ENCODE peak calls at places on chromosomes 13 and 19, in eight cellular contexts. L is small intestine, S is PC-3, B is adipocyte, C is body of pancreas, Z is thoracic aorta, Q is cardiac muscle cell, W is ascending aorta. I is an unnamed sample. For H3K9me3 and H3K4me1, the result is how much of the 10 kb centered on the place peaks cover.

GRCh38 chr13:52707375-52707774 is 32.2 kb downstream of the CNMD start:
- DNase-seq in L (no peak), S (no peak), B (no peak), C (no peak), Z (no peak), Q (no peak), W (no peak), I (no peak)

GRCh38 chr19:45147835-45148676 is 12.7 kb downstream of the NKPD1 start:
- DNase-seq in L (no peak), S (no peak), B (no peak), C (no peak), Z (no peak), Q (no peak), W (no peak), I (no peak)

GRCh38 chr13:114113961-114114360 is 18.5 kb downstream of the RASA3 start:
- DNase-seq in L (no peak), S (no peak), B (no peak), C (no peak), Z (no peak), Q (no peak), W (no peak), I (no peak)

GRCh38 chr13:94987869-94988268 is 275.5 kb upstream of the SOX21 start:
- DNase-seq in L (no peak), S (peak), B (no peak), C (no peak), Z (no peak), Q (no peak), W (no peak), I (no peak)

GRCh38 chr19:12665281-12665573 is 1.3 kb downstream of the MAN2B1 start:
- DNase-seq in L (no peak), S (no peak), B (no peak), C (peak), Z (no peak), Q (no peak), W (peak), I (peak)

GRCh38 chr13:31905896-31906295 is 125.7 kb upstream of the FRY start:
- DNase-seq in L (no peak), S (no peak), B (no peak), C (no peak), Z (no peak), Q (no peak), W (no peak), I (no peak)

GRCh38 chr13:47215741-47216140 is 318.9 kb upstream of the HTR2A start:
- DNase-seq in L (no peak), S (peak), B (peak), C (no peak), Z (no peak), Q (no peak), W (no peak), I (no peak)

GRCh38 chr13:107545946-107546502 is 669.3 kb downstream of the LIG4 start:
- DNase-seq in L (peak), S (no peak), B (no peak), C (no peak), Z (no peak), Q (peak), W (no peak), I (no peak)

GRCh38 chr19:33071887-33072286 is 7.2 kb upstream of the RHPN2 start:
- DNase-seq in L (peak), S (peak), B (no peak), C (no peak), Z (no peak), Q (no peak), W (no peak), I (no peak)

GRCh38 chr13:80556291-80556690 is 215.4 kb upstream of the SPRY2 start:
- DNase-seq in L (no peak), S (no peak), B (no peak), C (no peak), Z (no peak), Q (no peak), W (no peak), I (no peak)

GRCh38 chr19:54189020-54189667 is at the start of gene MBOAT7:
- DNase-seq in L (no peak), S (no peak), B (no peak), C (no peak), Z (no peak), Q (no peak), W (no peak), I (no peak)

GRCh38 chr13:30105381-30105780 is 202.0 kb downstream of the KATNAL1 start:
- DNase-seq in L (no peak), S (no peak), B (peak), C (peak), Z (no peak), Q (peak), W (no peak), I (no peak)

GRCh38 chr19:4676955-4677731 is 7.0 kb upstream of the MYDGF start:
- DNase-seq in L (peak), S (peak), B (peak), C (peak), Z (no peak), Q (peak), W (no peak), I (no peak)

GRCh38 chr13:22744688-22745452 is 435.9 kb upstream of the SGCG start:
- DNase-seq in L (no peak), S (no peak), B (no peak), C (no peak), Z (no peak), Q (no peak), W (no peak), I (no peak)

GRCh38 chr13:114142137-114142550 is 9.7 kb upstream of the RASA3 start:
- DNase-seq in L (no peak), S (no peak), B (no peak), C (no peak), Z (no peak), Q (no peak), W (no peak), I (no peak)

GRCh38 chr13:90445179-90445578 is 902.3 kb upstream of the MIR17HG start:
- DNase-seq in L (no peak), S (peak), B (peak), C (peak), Z (no peak), Q (peak), W (no peak), I (no peak)

GRCh38 chr19:14114854-14115253 is 2.7 kb downstream of the PRKACA start:
- DNase-seq in L (peak), S (peak), B (peak), C (peak), Z (no peak), Q (peak), W (no peak), I (peak)

GRCh38 chr19:19319725-19320361 is 466 bp downstream of the SUGP1 start:
- DNase-seq in L (peak), S (no peak), B (peak), C (no peak), Z (no peak), Q (no peak), W (no peak), I (no peak)

GRCh38 chr13:99432637-99433542 is 68.4 kb upstream of the TM9SF2 start:
- DNase-seq in L (peak), S (peak), B (peak), C (peak), Z (no peak), Q (peak), W (peak), I (peak)

GRCh38 chr13:59587971-59588716 is 575.6 kb downstream of the DIAPH3 start:
- DNase-seq in L (no peak), S (no peak), B (no peak), C (no peak), Z (no peak), Q (no peak), W (no peak), I (no peak)

GRCh38 chr19:5455367-5456129 is at the start of gene ZNRF4:
- DNase-seq in L (no peak), S (no peak), B (no peak), C (no peak), Z (no peak), Q (no peak), W (no peak), I (no peak)

GRCh38 chr19:13408889-13409518 is 97.3 kb downstream of the CACNA1A start:
- DNase-seq in L (no peak), S (no peak), B (no peak), C (no peak), Z (no peak), Q (no peak), W (no peak), I (no peak)

DNA sequence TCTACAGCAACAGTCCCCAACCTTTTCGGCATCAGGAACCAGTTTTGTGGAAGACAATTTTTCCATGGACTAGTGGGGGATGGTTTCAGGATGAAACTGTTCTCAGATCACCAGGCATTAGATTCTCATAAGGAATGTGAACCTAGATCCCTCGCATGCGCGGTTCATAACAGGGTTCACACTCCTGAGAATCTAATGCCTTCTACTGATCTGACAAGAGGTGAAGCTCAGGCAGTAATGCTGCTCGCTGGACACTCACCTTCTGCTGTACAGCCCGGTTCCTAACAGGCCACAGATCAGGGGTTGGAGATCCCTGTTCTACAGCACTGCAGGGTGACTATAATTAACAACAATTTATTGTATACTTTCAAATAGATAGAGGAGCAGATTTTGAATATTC is 21.9 kb downstream of the USP12 start:
- DNase-seq in L (no peak), S (no peak), B (no peak), C (no peak), Z (no peak), Q (no peak), W (no peak), I (no peak)
- H3K9me3 ChIP-seq in L (under half), S (under half), B (under half), C (under half), Z (under half), Q (under half), W (under half), I (under half)

DNA sequence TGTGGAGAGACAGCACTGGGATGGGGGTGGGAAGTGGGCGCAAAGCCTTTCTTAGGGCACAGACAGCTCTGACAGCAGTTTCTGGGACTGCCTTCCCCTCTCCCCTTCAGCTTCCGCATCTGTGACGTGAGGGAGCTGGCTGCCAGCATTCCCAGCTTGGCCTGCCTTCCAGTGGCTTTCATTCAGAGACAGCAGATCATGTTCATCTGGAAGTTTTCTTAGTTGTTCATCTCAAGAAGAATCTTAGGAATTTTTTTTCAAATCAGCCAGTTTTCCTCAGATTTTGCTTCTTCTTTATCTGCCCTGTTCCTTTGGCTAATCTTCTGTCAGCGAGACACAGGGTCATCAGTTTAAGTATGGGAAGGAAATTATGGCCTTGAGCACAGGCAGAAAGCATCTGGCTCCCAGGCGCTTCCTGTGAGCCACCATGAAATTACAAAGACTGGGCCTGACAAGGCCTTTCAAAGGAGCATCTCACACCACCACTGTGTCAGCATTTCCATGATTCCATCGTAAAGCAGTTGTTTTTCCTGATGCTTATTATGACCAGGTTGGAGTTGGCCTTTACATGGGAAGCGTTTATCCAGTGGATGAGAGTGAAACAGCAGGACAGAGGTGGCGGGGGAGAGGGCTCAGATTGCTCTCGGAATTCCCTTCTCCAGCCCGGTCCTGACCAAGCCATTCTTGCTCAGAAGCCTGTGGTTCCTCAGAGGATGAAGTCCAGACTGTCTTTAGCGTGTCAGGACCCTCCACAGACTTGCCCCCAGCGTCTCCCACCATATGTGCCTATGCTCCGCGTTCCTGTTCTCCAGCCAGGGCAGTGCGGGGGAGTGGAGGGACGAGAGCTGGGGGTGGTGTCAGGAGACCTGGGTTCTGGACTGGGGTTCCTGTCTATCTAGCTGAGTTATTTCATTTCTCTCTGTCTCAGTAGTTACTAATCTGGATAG is 43.6 kb downstream of the ARHGAP35 start:
- DNase-seq in L (no peak), S (no peak), B (peak), C (peak), Z (no peak), Q (no peak), W (no peak), I (no peak)
- H3K4me1 ChIP-seq in L (under half), S (under half), B (half or more), C (under half), Z (half or more), Q (under half), W (under half), I (under half)

DNA sequence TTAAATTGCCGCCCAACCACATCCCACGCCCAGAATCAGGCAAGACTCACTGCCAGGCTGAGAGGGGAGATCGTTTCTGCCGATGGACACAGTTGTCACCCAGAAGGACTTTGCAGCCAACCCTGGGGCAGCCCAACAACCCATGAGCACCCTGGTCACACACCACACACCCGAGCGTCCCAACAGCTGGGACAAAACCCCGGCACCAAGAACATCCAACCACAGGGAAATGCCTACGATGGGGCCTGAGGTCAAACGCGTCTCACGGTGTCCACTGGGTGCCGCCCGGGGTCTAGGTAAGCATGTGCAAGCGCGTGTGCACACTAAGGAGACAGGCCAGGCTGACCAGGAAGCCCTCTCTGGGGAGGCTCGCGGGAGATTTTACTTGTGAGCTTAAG is 13.0 kb downstream of the LMNB2 start:
- DNase-seq in L (no peak), S (no peak), B (no peak), C (no peak), Z (no peak), Q (no peak), W (no peak), I (no peak)
- H3K9me3 ChIP-seq in L (under half), S (under half), B (under half), C (under half), Z (under half), Q (under half), W (under half), I (under half)

DNA sequence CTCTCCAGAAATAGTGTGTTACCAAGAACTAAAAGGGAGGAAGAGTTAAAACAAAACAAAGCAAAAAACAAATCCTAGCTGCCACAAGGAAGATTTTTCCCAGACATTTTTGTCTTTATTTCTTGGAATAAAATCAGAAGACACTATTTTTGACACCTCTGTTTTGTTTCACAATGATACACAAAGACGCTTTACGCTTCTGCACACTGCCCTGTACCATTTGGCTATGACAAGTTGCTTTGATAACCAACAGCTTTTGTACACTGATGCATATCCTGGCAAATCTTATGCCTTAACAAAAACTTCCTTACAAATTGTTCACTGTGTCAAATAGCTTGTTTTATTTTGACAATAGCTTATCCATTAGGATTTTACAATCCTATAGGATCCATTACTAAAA is 103.5 kb upstream of the RAP2A start:
- DNase-seq in L (no peak), S (no peak), B (no peak), C (no peak), Z (no peak), Q (no peak), W (no peak), I (no peak)
- H3K4me1 ChIP-seq in L (under half), S (under half), B (under half), C (under half), Z (under half), Q (under half), W (under half), I (under half)

GRCh38 chr13:105341256-105341655 is 1194.2 kb downstream of the EFNB2 start:
- DNase-seq in L (no peak), S (no peak), B (no peak), C (no peak), Z (no peak), Q (no peak), W (no peak), I (no peak)
- H3K9me3 ChIP-seq in L (under half), S (under half), B (under half), C (under half), Z (under half), Q (under half), W (under half), I (under half)

GRCh38 chr19:38284422-38284821 is 19.6 kb upstream of the C19orf33 start:
- DNase-seq in L (no peak), S (no peak), B (no peak), C (peak), Z (no peak), Q (no peak), W (no peak), I (no peak)
- H3K4me1 ChIP-seq in L (under half), S (under half), B (under half), C (under half), Z (under half), Q (under half), W (under half), I (under half)

DNA sequence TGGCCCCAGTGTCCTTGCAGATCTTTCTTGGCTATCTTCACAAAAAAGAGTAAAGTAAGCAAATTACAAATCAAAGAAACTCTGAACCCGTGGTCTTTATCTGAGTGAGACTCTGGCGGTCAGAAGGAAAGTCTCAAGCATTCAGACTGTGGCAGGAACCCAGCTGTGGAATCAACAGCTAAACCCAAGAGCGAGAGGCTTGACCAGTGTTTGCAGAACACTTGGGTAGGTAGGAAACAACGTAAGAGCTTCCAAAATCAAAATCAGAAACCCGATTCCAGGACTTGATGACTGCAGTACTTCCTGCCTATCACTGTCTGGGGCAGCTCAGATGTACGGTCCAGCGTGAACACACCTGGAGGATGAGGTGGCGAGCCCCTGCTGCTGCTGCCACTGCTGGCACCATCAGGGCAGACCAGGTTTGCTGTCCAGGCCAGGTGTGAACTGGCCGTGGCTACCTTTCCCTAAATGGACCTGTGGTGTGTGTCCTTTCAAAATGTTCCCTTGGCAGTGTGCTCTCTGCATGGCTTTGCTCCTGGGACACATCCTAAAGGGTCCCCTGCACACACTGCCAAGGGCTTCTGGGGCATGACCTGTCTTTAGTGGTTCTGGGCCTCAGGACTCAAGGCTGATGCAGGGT is 9.5 kb downstream of the TUBA3C start:
- DNase-seq in L (no peak), S (no peak), B (no peak), C (no peak), Z (no peak), Q (no peak), W (no peak), I (no peak)
- H3K9me3 ChIP-seq in L (under half), S (under half), B (under half), C (under half), Z (under half), Q (under half), W (under half), I (under half)

GRCh38 chr13:112735791-112736190 is 46.0 kb downstream of the ATP11A start:
- DNase-seq in L (no peak), S (no peak), B (no peak), C (no peak), Z (no peak), Q (no peak), W (no peak), I (no peak)
- H3K4me1 ChIP-seq in L (under half), S (under half), B (under half), C (under half), Z (under half), Q (half or more), W (under half), I (under half)

GRCh38 chr19:56613639-56614038 is 18.5 kb downstream of the ZNF71 start:
- DNase-seq in L (no peak), S (no peak), B (no peak), C (no peak), Z (no peak), Q (no peak), W (no peak), I (no peak)

GRCh38 chr19:56617531-56617930 is 22.4 kb downstream of the ZNF71 start:
- DNase-seq in L (no peak), S (no peak), B (no peak), C (no peak), Z (no peak), Q (no peak), W (no peak), I (no peak)

GRCh38 chr19:56608274-56608964 is 13.3 kb downstream of the ZNF71 start:
- DNase-seq in L (no peak), S (no peak), B (no peak), C (no peak), Z (no peak), Q (no peak), W (no peak), I (no peak)

GRCh38 chr19:56611288-56611687 is 16.2 kb downstream of the ZNF71 start:
- DNase-seq in L (no peak), S (no peak), B (no peak), C (no peak), Z (no peak), Q (no peak), W (no peak), I (no peak)

GRCh38 chr19:56612737-56613136 is 17.6 kb downstream of the ZNF71 start:
- DNase-seq in L (no peak), S (no peak), B (no peak), C (no peak), Z (no peak), Q (no peak), W (no peak), I (no peak)
- H3K9me3 ChIP-seq in L (under half), S (half or more), B (under half), C (under half), Z (half or more), Q (under half), W (half or more), I (half or more)

I was measured in CD8-positive, alpha-beta memory T cell.